ENCODE peak calls at places on chromosomes 13 and 19, in eight cellular contexts. D is NCI-H1092 treated with DMSO at 0.1 percent for 48 hours; I is GM03348; K is psoas muscle; T is activated naive CD8-positive, alpha-beta T cell treated with anti-CD3 and anti-CD28 coated beads for 36 hours; M is HFF-Myc; U is stimulated activated CD4-positive, alpha-beta T cell treated with anti-CD3 and anti-CD28 coated beads, Interleukin-4, amount 100 ng/mL, for 4 hours; J is iPS-NIHi11. R is an unnamed sample.

GRCh38 chr19:31408460-31409124 is 59.4 kb upstream of the TSHZ3 start:
- DNase-seq in D (no peak), I (peak; percentile 86), K (no peak), T (no peak), M (peak; percentile 17), U (no peak), J (no peak), R (no peak)

GRCh38 chr19:2491130-2491801 is 15.3 kb downstream of the GADD45B start:
- DNase-seq in D (peak; percentile 76), I (peak; percentile 81), K (peak; percentile 70), T (no peak), M (no peak), U (no peak), J (no peak), R (no peak)

GRCh38 chr13:50144473-50145160 is 129.4 kb downstream of the KCNRG start:
- DNase-seq in D (no peak), I (no peak), K (no peak), T (no peak), M (no peak), U (no peak), J (no peak), R (no peak)

GRCh38 chr19:51607920-51608562 is 22.2 kb downstream of the SIGLEC5 start:
- DNase-seq in D (no peak), I (peak; percentile 81), K (peak; percentile 74), T (peak; percentile 58), M (peak; percentile 41), U (peak; percentile 54), J (peak; percentile 90), R (no peak)

GRCh38 chr19:49895566-49896297 is 955 bp downstream of the IL4I1 start:
- DNase-seq in D (no peak), I (no peak), K (no peak), T (no peak), M (no peak), U (peak; percentile 30), J (no peak), R (no peak)

GRCh38 chr13:66927562-66927961 is 302.6 kb downstream of the PCDH9 start:
- DNase-seq in D (no peak), I (no peak), K (no peak), T (no peak), M (no peak), U (no peak), J (no peak), R (no peak)

GRCh38 chr19:42465827-42466280 is 23.1 kb upstream of the CXCL17 start:
- DNase-seq in D (no peak), I (no peak), K (no peak), T (no peak), M (no peak), U (no peak), J (no peak), R (no peak)

GRCh38 chr19:16296713-16297112 is 27.9 kb upstream of the KLF2 start:
- DNase-seq in D (no peak), I (no peak), K (no peak), T (no peak), M (no peak), U (no peak), J (no peak), R (no peak)

GRCh38 chr13:99642841-99643240 is 141.6 kb downstream of the TM9SF2 start:
- DNase-seq in D (no peak), I (no peak), K (no peak), T (no peak), M (no peak), U (no peak), J (no peak), R (no peak)

GRCh38 chr19:49339364-49340068 is 4.3 kb downstream of the CD37 start:
- DNase-seq in D (peak; percentile 49), I (peak; percentile 94), K (peak; percentile 83), T (no peak), M (peak; percentile 69), U (no peak), J (peak; percentile 96), R (no peak)

GRCh38 chr13:112880221-112880641 is 88.8 kb upstream of the MCF2L start:
- DNase-seq in D (no peak), I (no peak), K (no peak), T (no peak), M (no peak), U (no peak), J (no peak), R (no peak)

GRCh38 chr19:49338691-49339363 is 3.6 kb downstream of the CD37 start:
- DNase-seq in D (no peak), I (peak; percentile 59), K (peak; percentile 57), T (peak; percentile 33), M (no peak), U (no peak), J (peak; percentile 94), R (no peak)

GRCh38 chr19:601790-602189 is 12.1 kb downstream of the HCN2 start:
- DNase-seq in D (no peak), I (no peak), K (no peak), T (no peak), M (no peak), U (no peak), J (no peak), R (no peak)

GRCh38 chr13:75129331-75129730 is 352.6 kb downstream of the TBC1D4 start:
- DNase-seq in D (no peak), I (peak; percentile 6), K (no peak), T (no peak), M (no peak), U (no peak), J (no peak), R (no peak)

GRCh38 chr13:43567608-43568007 is 219.2 kb downstream of the ENOX1 start:
- DNase-seq in D (no peak), I (peak; percentile 29), K (no peak), T (no peak), M (no peak), U (no peak), J (no peak), R (no peak)

GRCh38 chr13:112183544-112184145 is 116.7 kb downstream of the SOX1 start:
- DNase-seq in D (no peak), I (no peak), K (no peak), T (no peak), M (no peak), U (no peak), J (no peak), R (no peak)

GRCh38 chr13:113730145-113730750 is 28.8 kb upstream of the TMEM255B start:
- DNase-seq in D (no peak), I (no peak), K (no peak), T (no peak), M (no peak), U (no peak), J (no peak), R (no peak)

GRCh38 chr19:10567696-10568443 is 909 bp downstream of the CDKN2D start:
- DNase-seq in D (no peak), I (no peak), K (no peak), T (peak; percentile 40), M (no peak), U (no peak), J (no peak), R (no peak)

GRCh38 chr19:45153339-45154063 is 7.3 kb downstream of the NKPD1 start:
- DNase-seq in D (no peak), I (peak; percentile 77), K (peak; percentile 53), T (peak; percentile 55), M (no peak), U (peak; percentile 34), J (peak; percentile 80), R (peak; percentile 47)